ENCODE peak calls at places on chromosomes 5 and 9, in six cellular contexts. One of them, this sample, is unnamed. For H3K4me1, the result is how much of the 10 kb centered on the place peaks cover.

GRCh38 chr5:106167766-106168165 is 1503.0 kb downstream of the EFNA5 start:
- DNase-seq in IMR-90: no peak
- DNase-seq in H1: no peak
- DNase-seq in H9: no peak
- DNase-seq in neuronal stem cell: no peak
- DNase-seq in mesenchymal stem cell: no peak
- DNase-seq in this sample: no peak

GRCh38 chr9:84277646-84278045 is 62.9 kb downstream of the SLC28A3 start:
- DNase-seq in IMR-90: peak
- DNase-seq in H1: no peak
- DNase-seq in H9: no peak
- DNase-seq in neuronal stem cell: no peak
- DNase-seq in mesenchymal stem cell: no peak
- DNase-seq in this sample: no peak

GRCh38 chr9:104810421-104811339 is 46.8 kb downstream of the NIPSNAP3B start:
- DNase-seq in IMR-90: peak
- DNase-seq in H1: no peak
- DNase-seq in H9: no peak
- DNase-seq in neuronal stem cell: no peak
- DNase-seq in mesenchymal stem cell: peak
- DNase-seq in this sample: peak

GRCh38 chr9:105751761-105752160 is 57.4 kb downstream of the TMEM38B start:
- DNase-seq in IMR-90: no peak
- DNase-seq in H1: no peak
- DNase-seq in H9: no peak
- DNase-seq in neuronal stem cell: no peak
- DNase-seq in mesenchymal stem cell: no peak
- DNase-seq in this sample: no peak

GRCh38 chr5:95615164-95615467 is 4.8 kb upstream of the GPR150 start:
- DNase-seq in IMR-90: no peak
- DNase-seq in H1: no peak
- DNase-seq in H9: no peak
- DNase-seq in neuronal stem cell: no peak
- DNase-seq in mesenchymal stem cell: no peak
- DNase-seq in this sample: no peak

GRCh38 chr5:63089147-63089546 is 510.5 kb downstream of the LRRC70 start:
- DNase-seq in IMR-90: no peak
- DNase-seq in H1: no peak
- DNase-seq in H9: no peak
- DNase-seq in neuronal stem cell: no peak
- DNase-seq in mesenchymal stem cell: no peak
- DNase-seq in this sample: no peak

GRCh38 chr5:109688647-109688998 is 1.1 kb upstream of the MAN2A1 start:
- DNase-seq in IMR-90: peak
- DNase-seq in H1: no peak
- DNase-seq in H9: no peak
- DNase-seq in neuronal stem cell: no peak
- DNase-seq in mesenchymal stem cell: no peak
- DNase-seq in this sample: peak

GRCh38 chr9:98960409-98960808 is 16.7 kb downstream of the COL15A1 start:
- DNase-seq in IMR-90: no peak
- DNase-seq in H1: no peak
- DNase-seq in H9: no peak
- DNase-seq in neuronal stem cell: no peak
- DNase-seq in mesenchymal stem cell: no peak
- DNase-seq in this sample: no peak

GRCh38 chr9:112103405-112103804 is 71.7 kb downstream of the SUSD1 start:
- DNase-seq in IMR-90: no peak
- DNase-seq in H1: no peak
- DNase-seq in H9: no peak
- DNase-seq in neuronal stem cell: no peak
- DNase-seq in mesenchymal stem cell: no peak
- DNase-seq in this sample: no peak

GRCh38 chr9:94819161-94819677 is 92.7 kb downstream of the AOPEP start:
- DNase-seq in IMR-90: no peak
- DNase-seq in H1: no peak
- DNase-seq in H9: no peak
- DNase-seq in neuronal stem cell: no peak
- DNase-seq in mesenchymal stem cell: no peak
- DNase-seq in this sample: no peak

GRCh38 chr5:169411016-169411788 is 110.3 kb upstream of the SLIT3 start:
- DNase-seq in IMR-90: no peak
- DNase-seq in H1: no peak
- DNase-seq in H9: no peak
- DNase-seq in neuronal stem cell: no peak
- DNase-seq in mesenchymal stem cell: no peak
- DNase-seq in this sample: no peak

GRCh38 chr9:76704601-76705204 is 59.5 kb upstream of the PCA3 start:
- DNase-seq in IMR-90: peak
- DNase-seq in H1: peak
- DNase-seq in H9: no peak
- DNase-seq in neuronal stem cell: peak
- DNase-seq in mesenchymal stem cell: peak
- DNase-seq in this sample: peak
- H2BK15ac ChIP-seq in IMR-90: no peak
- H2BK15ac ChIP-seq in H1: no peak
- H2BK15ac ChIP-seq in H9: no peak
- H2BK15ac ChIP-seq in neuronal stem cell: no peak
- H2BK15ac ChIP-seq in mesenchymal stem cell: no peak
- H2BK15ac ChIP-seq in this sample: no peak

DNA sequence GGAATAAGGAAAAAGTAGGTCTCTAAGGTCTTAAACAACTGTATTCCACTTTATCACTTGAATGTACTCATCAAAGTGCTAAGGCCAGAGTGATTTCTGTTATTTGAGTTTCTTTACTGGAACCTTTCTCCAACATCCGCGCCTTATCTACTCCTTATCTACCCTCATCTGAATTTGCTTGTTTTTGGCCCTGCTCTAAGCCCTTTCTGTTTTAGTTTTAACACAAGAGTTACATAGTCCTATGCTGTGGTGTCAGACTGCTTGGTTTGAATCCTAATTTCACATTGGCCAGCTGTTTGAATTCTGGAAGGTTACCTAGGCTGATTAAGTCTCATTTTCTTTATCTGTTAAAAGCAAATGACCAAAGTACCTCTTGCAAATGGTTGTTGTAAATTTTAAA is 128.3 kb downstream of the PCSK5 start:
- DNase-seq in IMR-90: no peak
- DNase-seq in H1: no peak
- DNase-seq in H9: no peak
- DNase-seq in neuronal stem cell: no peak
- DNase-seq in mesenchymal stem cell: no peak
- DNase-seq in this sample: peak
- H3K4me1 ChIP-seq in IMR-90: under half
- H3K4me1 ChIP-seq in H1: under half
- H3K4me1 ChIP-seq in H9: under half
- H3K4me1 ChIP-seq in neuronal stem cell: under half
- H3K4me1 ChIP-seq in mesenchymal stem cell: under half
- H3K4me1 ChIP-seq in this sample: under half

GRCh38 chr9:91583996-91584395 is 160.4 kb upstream of the NFIL3 start:
- DNase-seq in IMR-90: no peak
- DNase-seq in H1: no peak
- DNase-seq in H9: no peak
- DNase-seq in neuronal stem cell: no peak
- DNase-seq in mesenchymal stem cell: no peak
- DNase-seq in this sample: no peak

GRCh38 chr9:91591627-91592026 is 168.0 kb upstream of the NFIL3 start:
- DNase-seq in IMR-90: no peak
- DNase-seq in H1: no peak
- DNase-seq in H9: no peak
- DNase-seq in neuronal stem cell: no peak
- DNase-seq in mesenchymal stem cell: no peak
- DNase-seq in this sample: no peak

GRCh38 chr9:91589101-91589553 is 165.5 kb upstream of the NFIL3 start:
- DNase-seq in IMR-90: peak
- DNase-seq in H1: no peak
- DNase-seq in H9: no peak
- DNase-seq in neuronal stem cell: no peak
- DNase-seq in mesenchymal stem cell: peak
- DNase-seq in this sample: no peak

GRCh38 chr9:91583161-91583875 is 159.7 kb upstream of the NFIL3 start:
- DNase-seq in IMR-90: no peak
- DNase-seq in H1: no peak
- DNase-seq in H9: no peak
- DNase-seq in neuronal stem cell: no peak
- DNase-seq in mesenchymal stem cell: no peak
- DNase-seq in this sample: no peak

DNA sequence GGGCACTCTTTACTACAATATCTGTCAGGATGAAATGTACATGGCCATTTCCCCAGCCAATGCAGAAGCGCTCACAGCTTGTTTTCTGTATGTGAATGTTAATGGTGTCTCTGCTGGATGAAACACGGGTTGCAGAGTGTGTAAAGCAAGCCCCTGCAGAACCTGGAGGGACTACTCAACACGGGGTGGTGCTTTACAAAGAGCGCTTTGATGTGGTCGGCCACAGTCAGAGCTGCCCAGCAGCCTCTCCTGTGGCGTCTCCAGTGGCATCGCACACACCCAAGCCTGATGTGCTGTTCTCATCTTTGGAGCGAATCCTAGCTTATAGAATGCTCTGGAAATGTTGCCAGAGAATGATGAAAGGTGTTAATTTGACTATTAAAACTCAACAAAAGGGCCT is 162.7 kb upstream of the NFIL3 start:
- DNase-seq in IMR-90: no peak
- DNase-seq in H1: no peak
- DNase-seq in H9: no peak
- DNase-seq in neuronal stem cell: no peak
- DNase-seq in mesenchymal stem cell: no peak
- DNase-seq in this sample: no peak
- H2BK15ac ChIP-seq in IMR-90: no peak
- H2BK15ac ChIP-seq in H1: no peak
- H2BK15ac ChIP-seq in H9: no peak
- H2BK15ac ChIP-seq in neuronal stem cell: no peak
- H2BK15ac ChIP-seq in mesenchymal stem cell: no peak
- H2BK15ac ChIP-seq in this sample: no peak

GRCh38 chr9:21580636-21581353 is 98.7 kb upstream of the IFNE start:
- DNase-seq in IMR-90: no peak
- DNase-seq in H1: no peak
- DNase-seq in H9: no peak
- DNase-seq in neuronal stem cell: no peak
- DNase-seq in mesenchymal stem cell: no peak
- DNase-seq in this sample: no peak
- H3K4me1 ChIP-seq in IMR-90: under half
- H3K4me1 ChIP-seq in H1: under half
- H3K4me1 ChIP-seq in H9: under half
- H3K4me1 ChIP-seq in neuronal stem cell: under half
- H3K4me1 ChIP-seq in mesenchymal stem cell: under half
- H3K4me1 ChIP-seq in this sample: under half

GRCh38 chr5:174811438-174811837 is 87.1 kb downstream of the MSX2 start:
- DNase-seq in IMR-90: no peak
- DNase-seq in H1: no peak
- DNase-seq in H9: no peak
- DNase-seq in neuronal stem cell: no peak
- DNase-seq in mesenchymal stem cell: no peak
- DNase-seq in this sample: no peak
- H2BK15ac ChIP-seq in IMR-90: no peak
- H2BK15ac ChIP-seq in H1: no peak
- H2BK15ac ChIP-seq in H9: no peak
- H2BK15ac ChIP-seq in neuronal stem cell: no peak
- H2BK15ac ChIP-seq in mesenchymal stem cell: no peak
- H2BK15ac ChIP-seq in this sample: no peak

GRCh38 chr5:179822059-179822432 is 1.3 kb downstream of the SQSTM1 start:
- DNase-seq in IMR-90: no peak
- DNase-seq in H1: no peak
- DNase-seq in H9: no peak
- DNase-seq in neuronal stem cell: no peak
- DNase-seq in mesenchymal stem cell: no peak
- DNase-seq in this sample: no peak

GRCh38 chr5:179822444-179822990 is 1.8 kb downstream of the SQSTM1 start:
- DNase-seq in IMR-90: no peak
- DNase-seq in H1: no peak
- DNase-seq in H9: no peak
- DNase-seq in neuronal stem cell: no peak
- DNase-seq in mesenchymal stem cell: peak
- DNase-seq in this sample: no peak

GRCh38 chr5:179824745-179825112 is 4.0 kb downstream of the SQSTM1 start:
- DNase-seq in IMR-90: no peak
- DNase-seq in H1: no peak
- DNase-seq in H9: no peak
- DNase-seq in neuronal stem cell: no peak
- DNase-seq in mesenchymal stem cell: no peak
- DNase-seq in this sample: no peak

GRCh38 chr5:179825655-179826182 is 5.0 kb downstream of the SQSTM1 start:
- DNase-seq in IMR-90: no peak
- DNase-seq in H1: no peak
- DNase-seq in H9: no peak
- DNase-seq in neuronal stem cell: no peak
- DNase-seq in mesenchymal stem cell: peak
- DNase-seq in this sample: no peak

DNA sequence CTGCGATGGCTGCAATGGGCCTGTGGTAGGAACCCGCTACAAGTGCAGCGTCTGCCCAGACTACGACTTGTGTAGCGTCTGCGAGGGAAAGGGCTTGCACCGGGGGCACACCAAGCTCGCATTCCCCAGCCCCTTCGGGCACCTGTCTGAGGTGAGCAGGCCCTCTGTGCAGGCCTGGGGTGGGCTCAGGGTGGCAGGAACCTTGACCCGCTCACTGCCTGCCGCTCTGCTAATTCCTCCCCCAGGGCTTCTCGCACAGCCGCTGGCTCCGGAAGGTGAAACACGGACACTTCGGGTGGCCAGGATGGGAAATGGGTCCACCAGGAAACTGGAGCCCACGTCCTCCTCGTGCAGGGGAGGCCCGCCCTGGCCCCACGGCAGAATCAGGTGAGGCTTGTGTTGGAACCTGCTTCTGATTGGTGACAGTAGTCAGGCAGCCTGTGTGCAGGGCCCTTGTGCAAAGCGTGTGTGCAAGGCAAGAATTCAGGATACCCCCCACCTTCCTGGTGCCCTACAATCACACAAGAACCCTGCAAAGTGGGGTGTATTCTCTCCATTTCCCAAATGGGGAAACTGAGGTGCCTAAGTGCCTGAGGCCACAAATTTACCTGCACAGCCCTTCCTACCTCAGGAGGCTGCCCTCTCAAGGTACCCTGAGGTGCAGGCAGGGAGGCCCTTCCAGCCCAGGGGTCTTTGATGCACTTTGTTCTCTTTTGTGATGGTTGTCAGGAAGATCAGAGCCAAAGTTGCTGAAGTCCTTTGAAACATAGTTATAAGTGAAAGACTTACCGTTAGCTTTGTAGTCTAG is 3.4 kb downstream of the SQSTM1 start:
- DNase-seq in IMR-90: no peak
- DNase-seq in H1: no peak
- DNase-seq in H9: no peak
- DNase-seq in neuronal stem cell: no peak
- DNase-seq in mesenchymal stem cell: no peak
- DNase-seq in this sample: no peak
- H3K4me1 ChIP-seq in IMR-90: under half
- H3K4me1 ChIP-seq in H1: under half
- H3K4me1 ChIP-seq in H9: under half
- H3K4me1 ChIP-seq in neuronal stem cell: under half
- H3K4me1 ChIP-seq in mesenchymal stem cell: half or more
- H3K4me1 ChIP-seq in this sample: under half

DNA sequence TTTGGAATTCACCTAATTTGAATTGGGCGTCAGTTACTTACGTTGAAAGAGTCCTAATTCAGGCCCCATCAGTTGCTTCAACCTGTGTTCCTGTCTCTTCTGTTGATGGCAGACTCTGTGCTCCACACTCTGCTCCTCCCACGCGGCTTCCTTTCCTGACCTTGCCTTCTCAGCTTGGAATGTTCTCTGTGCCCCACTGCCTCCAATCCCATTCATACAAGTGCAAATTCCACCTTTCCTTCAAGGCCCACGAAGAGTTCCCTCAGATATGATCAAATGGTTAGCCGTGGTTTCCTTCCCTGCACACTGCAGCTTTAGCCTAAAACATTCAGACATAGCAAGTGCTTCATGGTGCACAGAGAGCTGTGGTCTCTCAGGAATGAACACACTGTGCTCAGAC is 65.7 kb downstream of the SREK1 start:
- DNase-seq in IMR-90: no peak
- DNase-seq in H1: no peak
- DNase-seq in H9: no peak
- DNase-seq in neuronal stem cell: no peak
- DNase-seq in mesenchymal stem cell: no peak
- DNase-seq in this sample: peak
- H2BK15ac ChIP-seq in IMR-90: no peak
- H2BK15ac ChIP-seq in H1: no peak
- H2BK15ac ChIP-seq in H9: no peak
- H2BK15ac ChIP-seq in neuronal stem cell: no peak
- H2BK15ac ChIP-seq in mesenchymal stem cell: no peak
- H2BK15ac ChIP-seq in this sample: no peak

This sample was measured in mesendoderm.